ENCODE peak calls at places on chromosomes 1 and 21, in eight cellular contexts. One of them, this sample, is unnamed.

GRCh38 chr1:185917646-185918045 is 183.5 kb downstream of the HMCN1 start:
- DNase-seq in stomach: no peak
- DNase-seq in pancreas: no peak
- DNase-seq in CD8-positive, alpha-beta memory T cell: no peak
- DNase-seq in tibial nerve: no peak
- DNase-seq in tibial artery: no peak
- DNase-seq in cardiac muscle cell: peak
- DNase-seq in dorsolateral prefrontal cortex: no peak
- DNase-seq in this sample: no peak

GRCh38 chr21:14010729-14011128 is 200.0 kb downstream of the LIPI start:
- DNase-seq in stomach: no peak
- DNase-seq in pancreas: no peak
- DNase-seq in CD8-positive, alpha-beta memory T cell: no peak
- DNase-seq in tibial nerve: no peak
- DNase-seq in tibial artery: no peak
- DNase-seq in cardiac muscle cell: no peak
- DNase-seq in dorsolateral prefrontal cortex: no peak
- DNase-seq in this sample: no peak

GRCh38 chr1:41380979-41381690 is 19.9 kb downstream of the FOXO6 start:
- DNase-seq in stomach: peak
- DNase-seq in pancreas: peak
- DNase-seq in CD8-positive, alpha-beta memory T cell: no peak
- DNase-seq in tibial nerve: peak
- DNase-seq in tibial artery: peak
- DNase-seq in cardiac muscle cell: peak
- DNase-seq in dorsolateral prefrontal cortex: no peak
- DNase-seq in this sample: no peak

GRCh38 chr1:203405703-203406430 is 54.9 kb upstream of the FMOD start:
- DNase-seq in stomach: no peak
- DNase-seq in pancreas: no peak
- DNase-seq in CD8-positive, alpha-beta memory T cell: no peak
- DNase-seq in tibial nerve: no peak
- DNase-seq in tibial artery: no peak
- DNase-seq in cardiac muscle cell: no peak
- DNase-seq in dorsolateral prefrontal cortex: no peak
- DNase-seq in this sample: no peak

GRCh38 chr1:91741301-91741700 is 144.7 kb downstream of the TGFBR3 start:
- DNase-seq in stomach: no peak
- DNase-seq in pancreas: no peak
- DNase-seq in CD8-positive, alpha-beta memory T cell: no peak
- DNase-seq in tibial nerve: no peak
- DNase-seq in tibial artery: no peak
- DNase-seq in cardiac muscle cell: no peak
- DNase-seq in dorsolateral prefrontal cortex: no peak
- DNase-seq in this sample: no peak

GRCh38 chr1:158819461-158820443 is 11.4 kb upstream of the MNDA start:
- DNase-seq in stomach: no peak
- DNase-seq in pancreas: no peak
- DNase-seq in CD8-positive, alpha-beta memory T cell: peak
- DNase-seq in tibial nerve: no peak
- DNase-seq in tibial artery: no peak
- DNase-seq in cardiac muscle cell: peak
- DNase-seq in dorsolateral prefrontal cortex: no peak
- DNase-seq in this sample: no peak

GRCh38 chr1:87279201-87279860 is 49.3 kb upstream of the LMO4 start:
- DNase-seq in stomach: no peak
- DNase-seq in pancreas: no peak
- DNase-seq in CD8-positive, alpha-beta memory T cell: no peak
- DNase-seq in tibial nerve: peak
- DNase-seq in tibial artery: peak
- DNase-seq in cardiac muscle cell: peak
- DNase-seq in dorsolateral prefrontal cortex: no peak
- DNase-seq in this sample: no peak

GRCh38 chr21:26800455-26801454 is 44.5 kb downstream of the ADAMTS1 start:
- DNase-seq in stomach: no peak
- DNase-seq in pancreas: no peak
- DNase-seq in CD8-positive, alpha-beta memory T cell: no peak
- DNase-seq in tibial nerve: peak
- DNase-seq in tibial artery: peak
- DNase-seq in cardiac muscle cell: peak
- DNase-seq in dorsolateral prefrontal cortex: no peak
- DNase-seq in this sample: no peak

GRCh38 chr1:117735045-117735992 is 129.5 kb downstream of the TENT5C start:
- DNase-seq in stomach: peak
- DNase-seq in pancreas: no peak
- DNase-seq in CD8-positive, alpha-beta memory T cell: peak
- DNase-seq in tibial nerve: peak
- DNase-seq in tibial artery: no peak
- DNase-seq in cardiac muscle cell: peak
- DNase-seq in dorsolateral prefrontal cortex: no peak
- DNase-seq in this sample: no peak

GRCh38 chr1:115748396-115749130 is 20.0 kb downstream of the CASQ2 start:
- DNase-seq in stomach: no peak
- DNase-seq in pancreas: no peak
- DNase-seq in CD8-positive, alpha-beta memory T cell: no peak
- DNase-seq in tibial nerve: no peak
- DNase-seq in tibial artery: no peak
- DNase-seq in cardiac muscle cell: peak
- DNase-seq in dorsolateral prefrontal cortex: no peak
- DNase-seq in this sample: no peak

GRCh38 chr21:46207006-46207919 is 21.3 kb downstream of the LSS start:
- DNase-seq in stomach: no peak
- DNase-seq in pancreas: no peak
- DNase-seq in CD8-positive, alpha-beta memory T cell: no peak
- DNase-seq in tibial nerve: no peak
- DNase-seq in tibial artery: peak
- DNase-seq in cardiac muscle cell: no peak
- DNase-seq in dorsolateral prefrontal cortex: no peak
- DNase-seq in this sample: no peak

GRCh38 chr1:108609483-108610066 is 49.7 kb downstream of the EEIG2 start:
- DNase-seq in stomach: no peak
- DNase-seq in pancreas: no peak
- DNase-seq in CD8-positive, alpha-beta memory T cell: no peak
- DNase-seq in tibial nerve: no peak
- DNase-seq in tibial artery: no peak
- DNase-seq in cardiac muscle cell: peak
- DNase-seq in dorsolateral prefrontal cortex: no peak
- DNase-seq in this sample: no peak
- H3K27ac ChIP-seq in stomach: no peak
- H3K27ac ChIP-seq in pancreas: no peak
- H3K27ac ChIP-seq in CD8-positive, alpha-beta memory T cell: no peak
- H3K27ac ChIP-seq in tibial nerve: no peak
- H3K27ac ChIP-seq in tibial artery: peak
- H3K27ac ChIP-seq in cardiac muscle cell: peak
- H3K27ac ChIP-seq in dorsolateral prefrontal cortex: no peak
- H3K27ac ChIP-seq in this sample: no peak

DNA sequence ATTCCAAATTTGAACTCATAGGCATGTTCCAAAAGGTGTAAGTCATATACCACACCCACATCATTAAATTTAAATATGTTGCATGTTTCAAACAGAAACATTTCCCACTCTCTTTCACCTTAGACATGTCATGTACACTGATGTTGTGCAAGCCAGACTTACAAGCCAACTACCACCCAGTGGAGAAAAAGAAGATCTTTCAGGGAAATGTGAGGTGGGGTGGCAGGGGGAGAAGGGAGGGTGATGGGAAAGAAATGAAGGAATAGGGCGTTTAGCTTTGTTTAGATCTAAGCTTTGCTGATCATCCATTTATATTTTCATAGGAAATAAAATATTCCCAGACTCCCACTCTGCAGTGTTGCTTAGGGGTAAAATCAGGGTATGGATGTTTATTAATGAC is 1.6 kb downstream of the NEGR1 start:
- DNase-seq in stomach: no peak
- DNase-seq in pancreas: no peak
- DNase-seq in CD8-positive, alpha-beta memory T cell: no peak
- DNase-seq in tibial nerve: no peak
- DNase-seq in tibial artery: no peak
- DNase-seq in cardiac muscle cell: no peak
- DNase-seq in dorsolateral prefrontal cortex: no peak
- DNase-seq in this sample: no peak
- H3K27ac ChIP-seq in stomach: peak
- H3K27ac ChIP-seq in pancreas: no peak
- H3K27ac ChIP-seq in CD8-positive, alpha-beta memory T cell: no peak
- H3K27ac ChIP-seq in tibial nerve: peak
- H3K27ac ChIP-seq in tibial artery: peak
- H3K27ac ChIP-seq in cardiac muscle cell: no peak
- H3K27ac ChIP-seq in dorsolateral prefrontal cortex: peak
- H3K27ac ChIP-seq in this sample: no peak

GRCh38 chr1:6421266-6421665 is 1.5 kb upstream of the HES2 start:
- DNase-seq in stomach: no peak
- DNase-seq in pancreas: no peak
- DNase-seq in CD8-positive, alpha-beta memory T cell: no peak
- DNase-seq in tibial nerve: no peak
- DNase-seq in tibial artery: no peak
- DNase-seq in cardiac muscle cell: no peak
- DNase-seq in dorsolateral prefrontal cortex: no peak
- DNase-seq in this sample: no peak
- H3K27ac ChIP-seq in stomach: no peak
- H3K27ac ChIP-seq in pancreas: no peak
- H3K27ac ChIP-seq in CD8-positive, alpha-beta memory T cell: no peak
- H3K27ac ChIP-seq in tibial nerve: no peak
- H3K27ac ChIP-seq in tibial artery: no peak
- H3K27ac ChIP-seq in cardiac muscle cell: no peak
- H3K27ac ChIP-seq in dorsolateral prefrontal cortex: no peak
- H3K27ac ChIP-seq in this sample: no peak

DNA sequence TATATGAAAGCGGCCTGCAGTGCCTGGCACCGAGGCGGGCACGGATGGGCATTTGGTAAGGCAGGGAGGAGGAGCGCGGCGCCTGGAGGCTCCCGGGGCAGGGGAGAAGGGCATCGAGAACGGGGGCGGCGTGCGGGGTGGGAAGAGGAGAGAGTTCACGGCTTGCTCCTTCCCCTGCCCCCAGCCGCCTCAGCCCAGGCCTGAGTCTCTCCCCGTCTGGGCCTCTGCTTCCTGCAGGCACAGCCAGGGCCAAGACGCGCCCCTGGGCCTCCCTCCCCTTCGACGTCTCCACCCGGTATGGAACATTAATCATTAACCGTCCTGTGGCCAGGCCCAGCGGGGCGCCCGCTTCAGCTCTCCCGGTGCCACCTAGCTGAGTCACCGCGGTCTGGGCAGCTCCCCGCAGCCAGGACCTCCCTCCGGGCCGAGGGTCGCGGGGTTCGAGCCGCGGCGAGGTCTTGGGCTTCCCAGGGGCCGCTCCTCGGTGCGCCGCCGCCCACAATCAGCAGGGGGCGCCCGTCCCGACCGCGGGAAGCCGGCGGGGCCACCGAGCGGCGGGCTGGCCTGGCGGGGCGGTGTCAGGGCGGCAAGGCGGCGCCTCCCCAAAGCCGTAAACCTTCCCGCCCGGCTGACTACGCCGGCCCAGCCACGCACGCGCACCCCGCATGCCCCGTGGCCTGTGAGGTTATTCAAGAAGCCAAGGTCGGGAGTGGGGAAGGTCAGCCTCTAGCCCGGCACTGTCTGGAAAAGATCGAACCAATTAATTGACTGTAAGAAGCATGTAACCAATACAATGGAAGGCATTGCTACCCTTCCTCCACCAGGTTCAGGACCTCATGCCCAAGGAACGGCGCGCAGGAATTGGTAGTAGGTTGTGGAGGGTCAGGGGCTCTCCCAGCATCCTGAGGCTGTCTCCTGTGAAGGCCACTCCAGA is 23.4 kb upstream of the RD3 start:
- DNase-seq in stomach: peak
- DNase-seq in pancreas: peak
- DNase-seq in CD8-positive, alpha-beta memory T cell: peak
- DNase-seq in tibial nerve: peak
- DNase-seq in tibial artery: peak
- DNase-seq in cardiac muscle cell: peak
- DNase-seq in dorsolateral prefrontal cortex: peak
- DNase-seq in this sample: peak
- H3K27ac ChIP-seq in stomach: peak
- H3K27ac ChIP-seq in pancreas: peak
- H3K27ac ChIP-seq in CD8-positive, alpha-beta memory T cell: no peak
- H3K27ac ChIP-seq in tibial nerve: peak
- H3K27ac ChIP-seq in tibial artery: peak
- H3K27ac ChIP-seq in cardiac muscle cell: no peak
- H3K27ac ChIP-seq in dorsolateral prefrontal cortex: no peak
- H3K27ac ChIP-seq in this sample: peak